ENCODE peak calls at places on chromosome X, in seven cellular contexts. One of them, this sample, is unnamed.

GRCh38 chrX:13535371-13535770 is 34.0 kb upstream of the EGFL6 start:
- DNase-seq in Right ventricle myocardium inferior: no peak
- DNase-seq in fibroblast of mammary gland: no peak
- DNase-seq in activated CD4-positive, alpha-beta T cell treated with anti-CD3 and anti-CD28 coated beads, Interleukin-2, amount 50 U/mL, for 48 hours: no peak
- DNase-seq in activated T-cell treated with anti-CD3 and anti-CD28 coated beads for 1 hour: no peak
- DNase-seq in DMS 273 treated with DMSO at 0.1 percent for 48 hours: no peak
- DNase-seq in activated T-helper 1 cell treated with anti-CD3 and anti-CD28 coated beads, Interleukin-2, amount 50 U/mL, for 16 hours: no peak
- DNase-seq in this sample: no peak

GRCh38 chrX:39477438-39478120 is 620.2 kb downstream of the BCOR start:
- DNase-seq in DMS 273 treated with DMSO at 0.1 percent for 48 hours: no peak
- DNase-seq in Right ventricle myocardium inferior: peak; percentile 92
- DNase-seq in activated CD4-positive, alpha-beta T cell treated with anti-CD3 and anti-CD28 coated beads, Interleukin-2, amount 50 U/mL, for 48 hours: peak; percentile 9
- DNase-seq in fibroblast of mammary gland: no peak
- DNase-seq in activated T-cell treated with anti-CD3 and anti-CD28 coated beads for 1 hour: peak; percentile 3
- DNase-seq in activated T-helper 1 cell treated with anti-CD3 and anti-CD28 coated beads, Interleukin-2, amount 50 U/mL, for 16 hours: no peak
- DNase-seq in this sample: peak; percentile 39

GRCh38 chrX:662126-662525 is 31.5 kb downstream of the SHOX start:
- DNase-seq in activated T-helper 1 cell treated with anti-CD3 and anti-CD28 coated beads, Interleukin-2, amount 50 U/mL, for 16 hours: no peak
- DNase-seq in activated T-cell treated with anti-CD3 and anti-CD28 coated beads for 1 hour: no peak
- DNase-seq in DMS 273 treated with DMSO at 0.1 percent for 48 hours: no peak
- DNase-seq in fibroblast of mammary gland: no peak
- DNase-seq in activated CD4-positive, alpha-beta T cell treated with anti-CD3 and anti-CD28 coated beads, Interleukin-2, amount 50 U/mL, for 48 hours: no peak
- DNase-seq in Right ventricle myocardium inferior: no peak
- DNase-seq in this sample: no peak

GRCh38 chrX:11532291-11533075 is 133.2 kb downstream of the ARHGAP6 start:
- DNase-seq in activated CD4-positive, alpha-beta T cell treated with anti-CD3 and anti-CD28 coated beads, Interleukin-2, amount 50 U/mL, for 48 hours: no peak
- DNase-seq in activated T-helper 1 cell treated with anti-CD3 and anti-CD28 coated beads, Interleukin-2, amount 50 U/mL, for 16 hours: no peak
- DNase-seq in DMS 273 treated with DMSO at 0.1 percent for 48 hours: no peak
- DNase-seq in Right ventricle myocardium inferior: no peak
- DNase-seq in activated T-cell treated with anti-CD3 and anti-CD28 coated beads for 1 hour: no peak
- DNase-seq in fibroblast of mammary gland: no peak
- DNase-seq in this sample: no peak

GRCh38 chrX:150152036-150152435 is 211.1 kb upstream of the MAMLD1 start:
- DNase-seq in DMS 273 treated with DMSO at 0.1 percent for 48 hours: no peak
- DNase-seq in activated T-helper 1 cell treated with anti-CD3 and anti-CD28 coated beads, Interleukin-2, amount 50 U/mL, for 16 hours: no peak
- DNase-seq in Right ventricle myocardium inferior: no peak
- DNase-seq in activated T-cell treated with anti-CD3 and anti-CD28 coated beads for 1 hour: no peak
- DNase-seq in activated CD4-positive, alpha-beta T cell treated with anti-CD3 and anti-CD28 coated beads, Interleukin-2, amount 50 U/mL, for 48 hours: no peak
- DNase-seq in fibroblast of mammary gland: no peak
- DNase-seq in this sample: no peak

GRCh38 chrX:31266172-31267076 is 194.6 kb upstream of the FTHL17 start:
- DNase-seq in DMS 273 treated with DMSO at 0.1 percent for 48 hours: no peak
- DNase-seq in Right ventricle myocardium inferior: peak; percentile 72
- DNase-seq in activated CD4-positive, alpha-beta T cell treated with anti-CD3 and anti-CD28 coated beads, Interleukin-2, amount 50 U/mL, for 48 hours: peak; percentile 15
- DNase-seq in activated T-helper 1 cell treated with anti-CD3 and anti-CD28 coated beads, Interleukin-2, amount 50 U/mL, for 16 hours: no peak
- DNase-seq in activated T-cell treated with anti-CD3 and anti-CD28 coated beads for 1 hour: no peak
- DNase-seq in fibroblast of mammary gland: no peak
- DNase-seq in this sample: peak; percentile 10

GRCh38 chrX:1134156-1134555 is 78.3 kb downstream of the CRLF2 start:
- DNase-seq in activated T-helper 1 cell treated with anti-CD3 and anti-CD28 coated beads, Interleukin-2, amount 50 U/mL, for 16 hours: no peak
- DNase-seq in activated T-cell treated with anti-CD3 and anti-CD28 coated beads for 1 hour: no peak
- DNase-seq in Right ventricle myocardium inferior: no peak
- DNase-seq in activated CD4-positive, alpha-beta T cell treated with anti-CD3 and anti-CD28 coated beads, Interleukin-2, amount 50 U/mL, for 48 hours: no peak
- DNase-seq in fibroblast of mammary gland: no peak
- DNase-seq in DMS 273 treated with DMSO at 0.1 percent for 48 hours: no peak
- DNase-seq in this sample: no peak

GRCh38 chrX:130110379-130111219 is at the start of gene ELF4:
- DNase-seq in activated T-cell treated with anti-CD3 and anti-CD28 coated beads for 1 hour: peak; percentile 40
- DNase-seq in fibroblast of mammary gland: peak; percentile 44
- DNase-seq in activated T-helper 1 cell treated with anti-CD3 and anti-CD28 coated beads, Interleukin-2, amount 50 U/mL, for 16 hours: peak; percentile 40
- DNase-seq in Right ventricle myocardium inferior: peak; percentile 70
- DNase-seq in DMS 273 treated with DMSO at 0.1 percent for 48 hours: no peak
- DNase-seq in activated CD4-positive, alpha-beta T cell treated with anti-CD3 and anti-CD28 coated beads, Interleukin-2, amount 50 U/mL, for 48 hours: peak; percentile 60
- DNase-seq in this sample: peak; percentile 59

GRCh38 chrX:74119016-74119910 is 184.7 kb upstream of the ZCCHC13 start:
- DNase-seq in activated T-helper 1 cell treated with anti-CD3 and anti-CD28 coated beads, Interleukin-2, amount 50 U/mL, for 16 hours: no peak
- DNase-seq in activated CD4-positive, alpha-beta T cell treated with anti-CD3 and anti-CD28 coated beads, Interleukin-2, amount 50 U/mL, for 48 hours: no peak
- DNase-seq in activated T-cell treated with anti-CD3 and anti-CD28 coated beads for 1 hour: no peak
- DNase-seq in Right ventricle myocardium inferior: no peak
- DNase-seq in DMS 273 treated with DMSO at 0.1 percent for 48 hours: peak; percentile 23
- DNase-seq in fibroblast of mammary gland: peak; percentile 64
- DNase-seq in this sample: peak; percentile 33